ENCODE peak calls at places on chromosomes 6 and 20, in six cellular contexts. O, I, R, H, Z and J are unnamed samples.

GRCh38 chr20:45970646-45971424 is 1.2 kb downstream of the ZNF335 start:
- DNase-seq in I (peak; percentile 32), R (no peak), Z (no peak), H (peak; percentile 27), O (no peak), J (no peak)

GRCh38 chr6:49551126-49551865 is 828 bp downstream of the C6orf141 start:
- DNase-seq in Z (no peak), H (peak; percentile 40), I (no peak), O (no peak), R (no peak), J (peak; percentile 73)

GRCh38 chr6:165987483-165988305 is 180.0 kb downstream of the TBXT start:
- DNase-seq in R (no peak), O (no peak), H (no peak), I (no peak), Z (no peak), J (peak; percentile 62)

GRCh38 chr6:74757788-74758187 is 448.1 kb downstream of the COL12A1 start:
- DNase-seq in H (no peak), R (no peak), I (no peak), Z (no peak), O (no peak), J (no peak)

GRCh38 chr6:74731921-74732320 is 473.9 kb downstream of the COL12A1 start:
- DNase-seq in R (no peak), I (no peak), O (no peak), H (peak; percentile 3), Z (no peak), J (no peak)

GRCh38 chr20:52748235-52748950 is 223.8 kb upstream of the TSHZ2 start:
- DNase-seq in R (no peak), H (no peak), Z (no peak), I (no peak), O (no peak), J (no peak)

GRCh38 chr6:104728444-104728843 is 131.3 kb downstream of the HACE1 start:
- DNase-seq in R (no peak), O (no peak), Z (no peak), H (peak; percentile 26), I (no peak), J (no peak)

GRCh38 chr6:34696189-34696738 is 303 bp downstream of the ILRUN start:
- DNase-seq in Z (no peak), I (peak; percentile 35), H (peak; percentile 60), O (no peak), R (no peak), J (no peak)

GRCh38 chr6:144214622-144215401 is 64.5 kb downstream of the STX11 start:
- DNase-seq in H (no peak), R (no peak), O (no peak), Z (no peak), I (no peak), J (no peak)

GRCh38 chr6:35511183-35511941 is 1.3 kb downstream of the TULP1 start:
- DNase-seq in I (no peak), R (no peak), H (no peak), Z (no peak), O (no peak), J (no peak)

GRCh38 chr6:50271266-50271665 is 221.5 kb upstream of the DEFB112 start:
- DNase-seq in I (no peak), Z (no peak), R (no peak), O (no peak), H (no peak), J (no peak)

GRCh38 chr6:31769684-31770371 is 7.3 kb downstream of the VWA7 start:
- DNase-seq in O (peak; percentile 42), H (peak; percentile 66), Z (peak; percentile 36), I (peak; percentile 100), R (peak; percentile 71), J (peak; percentile 96)

GRCh38 chr6:27867051-27867940 is 44.9 kb downstream of the OR2B2 start:
- DNase-seq in H (peak; percentile 82), I (peak; percentile 73), O (no peak), R (peak; percentile 58), Z (peak; percentile 73), J (no peak)

DNA sequence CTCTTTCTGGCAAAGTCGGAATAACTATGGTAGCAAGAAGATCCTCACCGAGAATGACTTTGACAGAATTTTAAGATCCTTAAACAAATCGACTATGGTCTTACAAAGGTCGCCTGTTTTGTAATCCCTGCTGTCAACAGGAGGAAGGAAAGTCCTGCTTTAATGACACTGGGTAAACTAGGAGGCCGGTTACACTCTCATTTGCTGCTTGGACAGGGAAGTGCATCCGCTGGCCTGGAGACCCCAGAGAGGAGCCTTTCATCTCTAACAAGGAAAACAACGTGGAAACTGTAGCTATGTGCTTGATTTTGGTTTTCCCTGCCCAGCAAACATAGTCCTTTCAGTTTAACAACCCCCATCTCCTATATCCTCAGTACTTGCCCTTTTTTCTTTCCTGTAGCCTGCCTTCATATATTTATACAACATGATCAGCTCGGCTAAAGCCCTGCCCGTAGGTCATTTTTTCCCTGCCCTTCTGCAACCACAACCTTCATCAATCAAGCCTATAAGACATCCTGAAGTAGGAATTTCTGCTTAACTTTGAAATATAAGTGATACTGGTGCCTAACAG is 97.2 kb upstream of the RIN2 start:
- DNase-seq in Z (no peak), I (no peak), H (no peak), O (no peak), R (peak; percentile 56), J (no peak)
- TF ChIP-seq POLR2A in Z (no peak), I (no peak), H (no peak), O (no peak), R (no peak), J (no peak)

DNA sequence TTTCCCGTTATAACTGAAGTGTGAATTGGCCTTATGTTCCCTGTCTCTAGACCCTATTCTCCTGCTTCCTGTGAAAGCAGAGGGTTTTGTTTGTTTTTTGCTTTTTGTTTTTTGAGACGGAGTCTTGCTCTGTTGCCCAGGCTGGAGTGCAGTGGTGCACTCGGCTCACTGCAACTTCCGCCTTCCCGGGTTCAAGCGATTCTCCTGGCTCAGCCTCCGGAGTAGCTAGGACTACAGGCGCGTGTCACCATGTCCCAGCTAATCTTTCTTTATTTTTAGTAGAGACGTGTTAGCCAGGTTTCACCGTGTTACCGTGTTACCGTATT is 674 bp upstream of the GNMT start:
- DNase-seq in Z (no peak), R (no peak), O (no peak), I (no peak), H (no peak), J (no peak)
- TF ChIP-seq EZH2 in Z (no peak), R (no peak), O (no peak), I (no peak), H (no peak), J (no peak)

DNA sequence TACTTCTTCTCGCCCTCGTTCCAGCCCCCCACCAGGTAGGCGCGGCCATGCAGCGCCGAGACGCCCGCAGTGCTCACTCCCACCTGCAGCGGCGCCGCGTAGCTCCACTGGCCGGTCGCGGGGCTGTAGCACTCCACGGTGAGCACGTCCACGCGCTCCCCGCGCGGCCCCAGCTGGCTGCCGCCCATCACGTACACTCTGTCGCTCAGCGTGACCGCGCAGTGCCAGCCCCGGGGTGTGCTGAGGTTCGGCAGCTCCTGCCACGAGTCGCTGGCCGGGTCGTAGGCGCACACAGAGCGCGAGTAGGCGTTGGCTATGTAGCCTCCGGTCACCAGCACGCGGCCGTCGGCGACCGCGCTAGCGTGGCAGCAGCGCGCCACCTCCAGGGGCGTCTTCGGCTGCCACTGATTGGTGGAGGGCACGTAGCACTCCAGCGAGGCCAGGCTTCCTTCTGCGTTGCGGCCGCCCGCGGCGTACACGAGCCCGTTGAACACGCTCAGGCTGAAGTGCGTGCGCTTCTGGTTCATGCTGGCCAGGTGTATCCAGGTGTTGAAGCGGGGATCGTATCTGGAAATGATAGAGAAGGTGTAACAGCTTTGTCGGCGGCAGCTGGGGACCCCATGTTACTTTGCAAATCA is 13.7 kb downstream of the KLHL31 start:
- DNase-seq in O (peak; percentile 88), Z (no peak), R (peak; percentile 86), H (peak; percentile 64), I (no peak), J (peak; percentile 83)
- TF ChIP-seq POLR2A in O (peak; percentile 56), Z (no peak), R (peak; percentile 88), H (no peak), I (no peak), J (peak; percentile 42)

GRCh38 chr20:34705008-34705382 is 851 bp downstream of the TP53INP2 start:
- DNase-seq in Z (no peak), H (no peak), R (no peak), I (no peak), O (no peak), J (no peak)

GRCh38 chr20:34703061-34703572 is 1.0 kb upstream of the TP53INP2 start:
- DNase-seq in H (no peak), I (no peak), O (no peak), R (no peak), Z (no peak), J (no peak)

GRCh38 chr20:34705383-34706021 is 1.4 kb downstream of the TP53INP2 start:
- DNase-seq in R (peak; percentile 73), O (no peak), I (peak; percentile 65), H (peak; percentile 58), Z (no peak), J (no peak)

GRCh38 chr20:34704177-34705007 is at the start of gene TP53INP2:
- DNase-seq in R (peak; percentile 94), O (peak; percentile 74), H (peak; percentile 81), I (peak; percentile 95), Z (no peak), J (peak; percentile 95)

GRCh38 chr20:34703573-34704176 is 469 bp upstream of the TP53INP2 start:
- DNase-seq in O (no peak), I (no peak), Z (no peak), R (peak; percentile 81), H (peak; percentile 46), J (no peak)
- TF ChIP-seq EZH2 in O (no peak), I (no peak), Z (no peak), R (no peak), H (no peak), J (peak; percentile 8)

GRCh38 chr6:30489081-30490030 is at the start of gene HLA-E:
- DNase-seq in R (peak; percentile 99), H (peak; percentile 99), Z (peak; percentile 99), I (peak; percentile 94), O (peak; percentile 99), J (peak; percentile 87)
- TF ChIP-seq POLR2A in R (peak; percentile 93), H (peak; percentile 99), Z (peak; percentile 94), I (peak; percentile 87), O (peak; percentile 92), J (peak; percentile 98)

GRCh38 chr6:108115598-108116058 is 41.1 kb upstream of the OSTM1 start:
- DNase-seq in H (peak; percentile 36), Z (no peak), R (peak; percentile 47), I (peak; percentile 63), O (peak; percentile 41), J (no peak)
- TF ChIP-seq EZH2 in H (peak; percentile 80), Z (no peak), R (no peak), I (no peak), O (no peak), J (no peak)

GRCh38 chr6:158559895-158560786 is at the start of gene TMEM181:
- DNase-seq in O (peak; percentile 36), H (peak; percentile 80), I (peak; percentile 93), Z (peak; percentile 32), R (peak; percentile 69), J (no peak)
- TF ChIP-seq POLR2A in O (peak; percentile 78), H (peak; percentile 86), I (peak; percentile 62), Z (peak; percentile 88), R (no peak), J (peak; percentile 78)

DNA sequence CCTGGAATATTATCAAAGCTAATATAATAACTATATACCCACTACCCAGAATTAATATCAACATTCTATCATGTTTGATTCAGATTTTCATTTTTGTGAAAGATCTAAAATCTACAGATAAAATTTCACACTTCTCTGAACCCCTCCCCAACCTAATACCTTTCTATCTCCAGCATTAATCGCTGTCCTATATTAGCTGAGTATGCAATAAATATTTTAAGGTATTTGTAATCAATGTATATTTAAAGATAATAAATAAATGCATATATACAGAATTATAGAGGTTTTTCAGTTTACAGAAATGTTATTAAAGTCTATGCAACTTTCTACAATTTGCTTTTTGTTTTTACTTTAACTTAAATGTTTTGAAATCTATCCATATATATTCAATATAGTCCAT is 156.7 kb upstream of the NRSN1 start:
- DNase-seq in Z (no peak), H (no peak), O (no peak), I (no peak), R (no peak), J (no peak)
- TF ChIP-seq EZH2 in Z (no peak), H (no peak), O (no peak), I (no peak), R (no peak), J (no peak)